ENCODE peak calls at places on chromosomes 3 and 15, in nine cellular contexts. One of them, this sample, is unnamed.
A peak's percentile ranks its signal among the peaks of the same experiment; 100 is the strongest.

GRCh38 chr3:55724851-55725250 is 237.7 kb upstream of the WNT5A start:
- DNase-seq in activated CD4-positive, alpha-beta T cell treated with anti-CD3 and anti-CD28 coated beads, Interleukin-2, amount 50 U/mL, for 48 hours: no peak
- DNase-seq in caudate nucleus: no peak
- DNase-seq in heart left ventricle: no peak
- DNase-seq in left ventricle myocardium superior: no peak
- DNase-seq in activated effector memory CD4-positive, alpha-beta T cell treated with Interleukin-2 at 50 U/mL for 16 hours: no peak
- DNase-seq in NCI-H510A treated with DMSO at 0.1 percent for 48 hours: no peak
- DNase-seq in stimulated activated CD4-positive, alpha-beta T cell treated with anti-CD3 and anti-CD28 coated beads, TNF-alpha, amount 100 ng/mL, for 1 hour: no peak
- DNase-seq in COR-L47: no peak
- DNase-seq in this sample: no peak

GRCh38 chr15:50046868-50047267 is 72.2 kb downstream of the ATP8B4 start:
- DNase-seq in COR-L47: no peak
- DNase-seq in activated effector memory CD4-positive, alpha-beta T cell treated with Interleukin-2 at 50 U/mL for 16 hours: no peak
- DNase-seq in heart left ventricle: no peak
- DNase-seq in stimulated activated CD4-positive, alpha-beta T cell treated with anti-CD3 and anti-CD28 coated beads, TNF-alpha, amount 100 ng/mL, for 1 hour: no peak
- DNase-seq in left ventricle myocardium superior: no peak
- DNase-seq in caudate nucleus: no peak
- DNase-seq in activated CD4-positive, alpha-beta T cell treated with anti-CD3 and anti-CD28 coated beads, Interleukin-2, amount 50 U/mL, for 48 hours: no peak
- DNase-seq in NCI-H510A treated with DMSO at 0.1 percent for 48 hours: no peak
- DNase-seq in this sample: no peak

GRCh38 chr3:98433764-98434163 is 29.2 kb upstream of the OR5K1 start:
- DNase-seq in NCI-H510A treated with DMSO at 0.1 percent for 48 hours: no peak
- DNase-seq in stimulated activated CD4-positive, alpha-beta T cell treated with anti-CD3 and anti-CD28 coated beads, TNF-alpha, amount 100 ng/mL, for 1 hour: no peak
- DNase-seq in activated effector memory CD4-positive, alpha-beta T cell treated with Interleukin-2 at 50 U/mL for 16 hours: no peak
- DNase-seq in heart left ventricle: no peak
- DNase-seq in activated CD4-positive, alpha-beta T cell treated with anti-CD3 and anti-CD28 coated beads, Interleukin-2, amount 50 U/mL, for 48 hours: no peak
- DNase-seq in COR-L47: no peak
- DNase-seq in caudate nucleus: no peak
- DNase-seq in left ventricle myocardium superior: no peak
- DNase-seq in this sample: no peak

GRCh38 chr3:101134331-101134730 is 141.1 kb upstream of the ABI3BP start:
- DNase-seq in activated CD4-positive, alpha-beta T cell treated with anti-CD3 and anti-CD28 coated beads, Interleukin-2, amount 50 U/mL, for 48 hours: no peak
- DNase-seq in caudate nucleus: no peak
- DNase-seq in stimulated activated CD4-positive, alpha-beta T cell treated with anti-CD3 and anti-CD28 coated beads, TNF-alpha, amount 100 ng/mL, for 1 hour: no peak
- DNase-seq in left ventricle myocardium superior: no peak
- DNase-seq in COR-L47: no peak
- DNase-seq in activated effector memory CD4-positive, alpha-beta T cell treated with Interleukin-2 at 50 U/mL for 16 hours: no peak
- DNase-seq in NCI-H510A treated with DMSO at 0.1 percent for 48 hours: no peak
- DNase-seq in heart left ventricle: no peak
- DNase-seq in this sample: no peak

GRCh38 chr3:159170436-159171003 is 368.7 kb downstream of the MFSD1 start:
- DNase-seq in stimulated activated CD4-positive, alpha-beta T cell treated with anti-CD3 and anti-CD28 coated beads, TNF-alpha, amount 100 ng/mL, for 1 hour: no peak
- DNase-seq in left ventricle myocardium superior: no peak
- DNase-seq in activated CD4-positive, alpha-beta T cell treated with anti-CD3 and anti-CD28 coated beads, Interleukin-2, amount 50 U/mL, for 48 hours: no peak
- DNase-seq in NCI-H510A treated with DMSO at 0.1 percent for 48 hours: no peak
- DNase-seq in activated effector memory CD4-positive, alpha-beta T cell treated with Interleukin-2 at 50 U/mL for 16 hours: no peak
- DNase-seq in heart left ventricle: no peak
- DNase-seq in COR-L47: no peak
- DNase-seq in caudate nucleus: no peak
- DNase-seq in this sample: no peak

GRCh38 chr3:128787256-128788253 is 61.6 kb downstream of the RAB7A start:
- DNase-seq in COR-L47: no peak
- DNase-seq in stimulated activated CD4-positive, alpha-beta T cell treated with anti-CD3 and anti-CD28 coated beads, TNF-alpha, amount 100 ng/mL, for 1 hour: no peak
- DNase-seq in NCI-H510A treated with DMSO at 0.1 percent for 48 hours: peak; percentile 30
- DNase-seq in heart left ventricle: no peak
- DNase-seq in left ventricle myocardium superior: no peak
- DNase-seq in activated effector memory CD4-positive, alpha-beta T cell treated with Interleukin-2 at 50 U/mL for 16 hours: peak; percentile 18
- DNase-seq in caudate nucleus: no peak
- DNase-seq in activated CD4-positive, alpha-beta T cell treated with anti-CD3 and anti-CD28 coated beads, Interleukin-2, amount 50 U/mL, for 48 hours: peak; percentile 34
- DNase-seq in this sample: no peak

GRCh38 chr15:59206623-59207183 is at the start of gene LDHAL6B:
- DNase-seq in COR-L47: no peak
- DNase-seq in activated CD4-positive, alpha-beta T cell treated with anti-CD3 and anti-CD28 coated beads, Interleukin-2, amount 50 U/mL, for 48 hours: no peak
- DNase-seq in activated effector memory CD4-positive, alpha-beta T cell treated with Interleukin-2 at 50 U/mL for 16 hours: no peak
- DNase-seq in NCI-H510A treated with DMSO at 0.1 percent for 48 hours: no peak
- DNase-seq in left ventricle myocardium superior: no peak
- DNase-seq in caudate nucleus: no peak
- DNase-seq in stimulated activated CD4-positive, alpha-beta T cell treated with anti-CD3 and anti-CD28 coated beads, TNF-alpha, amount 100 ng/mL, for 1 hour: no peak
- DNase-seq in heart left ventricle: no peak
- DNase-seq in this sample: no peak

GRCh38 chr15:29092376-29093064 is 177.1 kb downstream of the NSMCE3 start:
- DNase-seq in NCI-H510A treated with DMSO at 0.1 percent for 48 hours: no peak
- DNase-seq in activated effector memory CD4-positive, alpha-beta T cell treated with Interleukin-2 at 50 U/mL for 16 hours: no peak
- DNase-seq in left ventricle myocardium superior: no peak
- DNase-seq in COR-L47: no peak
- DNase-seq in heart left ventricle: no peak
- DNase-seq in stimulated activated CD4-positive, alpha-beta T cell treated with anti-CD3 and anti-CD28 coated beads, TNF-alpha, amount 100 ng/mL, for 1 hour: no peak
- DNase-seq in activated CD4-positive, alpha-beta T cell treated with anti-CD3 and anti-CD28 coated beads, Interleukin-2, amount 50 U/mL, for 48 hours: no peak
- DNase-seq in caudate nucleus: no peak
- DNase-seq in this sample: no peak

GRCh38 chr15:92271179-92271578 is 122.5 kb upstream of the ST8SIA2 start:
- DNase-seq in caudate nucleus: no peak
- DNase-seq in activated CD4-positive, alpha-beta T cell treated with anti-CD3 and anti-CD28 coated beads, Interleukin-2, amount 50 U/mL, for 48 hours: no peak
- DNase-seq in heart left ventricle: no peak
- DNase-seq in left ventricle myocardium superior: no peak
- DNase-seq in COR-L47: no peak
- DNase-seq in stimulated activated CD4-positive, alpha-beta T cell treated with anti-CD3 and anti-CD28 coated beads, TNF-alpha, amount 100 ng/mL, for 1 hour: no peak
- DNase-seq in activated effector memory CD4-positive, alpha-beta T cell treated with Interleukin-2 at 50 U/mL for 16 hours: no peak
- DNase-seq in NCI-H510A treated with DMSO at 0.1 percent for 48 hours: no peak
- DNase-seq in this sample: no peak